ENCODE peak calls at places on chromosomes 1 and 21, in six cellular contexts. One of them, this sample, is unnamed.

GRCh38 chr1:29126198-29126597 is 2.5 kb upstream of the TMEM200B start:
- DNase-seq in lower lobe of right lung: peak; percentile 0
- DNase-seq in foreskin fibroblast: no peak
- DNase-seq in right atrium auricular region: no peak
- DNase-seq in epithelial cell of esophagus: no peak
- DNase-seq in tibial nerve: no peak
- DNase-seq in this sample: no peak

GRCh38 chr1:175024773-175025172 is 1.5 kb upstream of the MRPS14 start:
- DNase-seq in lower lobe of right lung: no peak
- DNase-seq in foreskin fibroblast: no peak
- DNase-seq in right atrium auricular region: no peak
- DNase-seq in epithelial cell of esophagus: no peak
- DNase-seq in tibial nerve: no peak
- DNase-seq in this sample: no peak

GRCh38 chr1:67834246-67834877 is 1.1 kb upstream of the GNG12 start:
- DNase-seq in lower lobe of right lung: no peak
- DNase-seq in foreskin fibroblast: no peak
- DNase-seq in right atrium auricular region: no peak
- DNase-seq in epithelial cell of esophagus: peak; percentile 46
- DNase-seq in tibial nerve: no peak
- DNase-seq in this sample: no peak

GRCh38 chr1:153842006-153842471 is 66.8 kb downstream of the SLC27A3 start:
- DNase-seq in lower lobe of right lung: no peak
- DNase-seq in foreskin fibroblast: peak; percentile 10
- DNase-seq in right atrium auricular region: no peak
- DNase-seq in epithelial cell of esophagus: no peak
- DNase-seq in tibial nerve: no peak
- DNase-seq in this sample: peak; percentile 74

GRCh38 chr1:156591432-156592157 is at the start of gene NAXE:
- DNase-seq in lower lobe of right lung: peak; percentile 83
- DNase-seq in foreskin fibroblast: peak; percentile 85
- DNase-seq in right atrium auricular region: peak; percentile 60
- DNase-seq in epithelial cell of esophagus: peak; percentile 60
- DNase-seq in tibial nerve: peak; percentile 54
- DNase-seq in this sample: no peak

GRCh38 chr1:30962609-30963508 is 54.3 kb upstream of the SDC3 start:
- DNase-seq in lower lobe of right lung: no peak
- DNase-seq in foreskin fibroblast: peak; percentile 17
- DNase-seq in right atrium auricular region: no peak
- DNase-seq in epithelial cell of esophagus: peak; percentile 22
- DNase-seq in tibial nerve: no peak
- DNase-seq in this sample: no peak

GRCh38 chr1:40861227-40862003 is 748 bp downstream of the CITED4 start:
- DNase-seq in lower lobe of right lung: peak; percentile 69
- DNase-seq in foreskin fibroblast: peak; percentile 76
- DNase-seq in right atrium auricular region: no peak
- DNase-seq in epithelial cell of esophagus: peak; percentile 68
- DNase-seq in tibial nerve: no peak
- DNase-seq in this sample: no peak

GRCh38 chr1:8004113-8004802 is 21.9 kb downstream of the ERRFI1 start:
- DNase-seq in lower lobe of right lung: no peak
- DNase-seq in foreskin fibroblast: peak; percentile 44
- DNase-seq in right atrium auricular region: peak; percentile 58
- DNase-seq in epithelial cell of esophagus: peak; percentile 54
- DNase-seq in tibial nerve: peak; percentile 44
- DNase-seq in this sample: no peak

GRCh38 chr1:26278835-26279597 is 870 bp upstream of the SH3BGRL3 start:
- DNase-seq in lower lobe of right lung: no peak
- DNase-seq in foreskin fibroblast: peak; percentile 84
- DNase-seq in right atrium auricular region: peak; percentile 83
- DNase-seq in epithelial cell of esophagus: peak; percentile 93
- DNase-seq in tibial nerve: peak; percentile 36
- DNase-seq in this sample: no peak

GRCh38 chr21:28975401-28975800 is 17.3 kb downstream of the LTN1 start:
- DNase-seq in lower lobe of right lung: no peak
- DNase-seq in foreskin fibroblast: peak; percentile 70
- DNase-seq in right atrium auricular region: no peak
- DNase-seq in epithelial cell of esophagus: no peak
- DNase-seq in tibial nerve: no peak
- DNase-seq in this sample: no peak

GRCh38 chr1:212470059-212470458 is 37.3 kb downstream of the NENF start:
- DNase-seq in lower lobe of right lung: no peak
- DNase-seq in foreskin fibroblast: peak; percentile 97
- DNase-seq in right atrium auricular region: peak; percentile 96
- DNase-seq in epithelial cell of esophagus: peak; percentile 97
- DNase-seq in tibial nerve: peak; percentile 93
- DNase-seq in this sample: no peak

GRCh38 chr1:232629250-232630046 is 485 bp downstream of the SIPA1L2 start:
- DNase-seq in lower lobe of right lung: peak; percentile 71
- DNase-seq in foreskin fibroblast: peak; percentile 35
- DNase-seq in right atrium auricular region: peak; percentile 63
- DNase-seq in epithelial cell of esophagus: peak; percentile 37
- DNase-seq in tibial nerve: no peak
- DNase-seq in this sample: no peak

GRCh38 chr1:16321176-16321867 is 31.0 kb downstream of the FBXO42 start:
- DNase-seq in lower lobe of right lung: no peak
- DNase-seq in foreskin fibroblast: no peak
- DNase-seq in right atrium auricular region: no peak
- DNase-seq in epithelial cell of esophagus: peak; percentile 96
- DNase-seq in tibial nerve: no peak
- DNase-seq in this sample: no peak

GRCh38 chr1:21216835-21217811 is 40.4 kb upstream of the EIF4G3 start:
- DNase-seq in lower lobe of right lung: peak; percentile 58
- DNase-seq in foreskin fibroblast: peak; percentile 58
- DNase-seq in right atrium auricular region: no peak
- DNase-seq in epithelial cell of esophagus: peak; percentile 63
- DNase-seq in tibial nerve: peak; percentile 63
- DNase-seq in this sample: peak; percentile 24

GRCh38 chr1:39282537-39283216 is 78.2 kb downstream of the MACF1 start:
- DNase-seq in lower lobe of right lung: no peak
- DNase-seq in foreskin fibroblast: peak; percentile 66
- DNase-seq in right atrium auricular region: no peak
- DNase-seq in epithelial cell of esophagus: no peak
- DNase-seq in tibial nerve: no peak
- DNase-seq in this sample: no peak

GRCh38 chr1:43510621-43511020 is 20.1 kb upstream of the PTPRF start:
- DNase-seq in lower lobe of right lung: no peak
- DNase-seq in foreskin fibroblast: no peak
- DNase-seq in right atrium auricular region: no peak
- DNase-seq in epithelial cell of esophagus: no peak
- DNase-seq in tibial nerve: no peak
- DNase-seq in this sample: no peak

GRCh38 chr1:67468066-67468718 is 38.0 kb upstream of the SERBP1 start:
- DNase-seq in lower lobe of right lung: no peak
- DNase-seq in foreskin fibroblast: peak; percentile 22
- DNase-seq in right atrium auricular region: no peak
- DNase-seq in epithelial cell of esophagus: peak; percentile 86
- DNase-seq in tibial nerve: no peak
- DNase-seq in this sample: no peak

GRCh38 chr1:42913426-42914091 is 45.1 kb downstream of the SLC2A1 start:
- DNase-seq in lower lobe of right lung: no peak
- DNase-seq in foreskin fibroblast: peak; percentile 86
- DNase-seq in right atrium auricular region: no peak
- DNase-seq in epithelial cell of esophagus: peak; percentile 85
- DNase-seq in tibial nerve: peak; percentile 89
- DNase-seq in this sample: peak; percentile 68

GRCh38 chr1:99645199-99645598 is 714 bp upstream of the PALMD start:
- DNase-seq in lower lobe of right lung: no peak
- DNase-seq in foreskin fibroblast: peak; percentile 69
- DNase-seq in right atrium auricular region: peak; percentile 79
- DNase-seq in epithelial cell of esophagus: peak; percentile 91
- DNase-seq in tibial nerve: peak; percentile 60
- DNase-seq in this sample: no peak

GRCh38 chr1:23478896-23479790 is 4.8 kb downstream of the ASAP3 start:
- DNase-seq in lower lobe of right lung: peak; percentile 72
- DNase-seq in foreskin fibroblast: peak; percentile 48
- DNase-seq in right atrium auricular region: peak; percentile 95
- DNase-seq in epithelial cell of esophagus: no peak
- DNase-seq in tibial nerve: peak; percentile 85
- DNase-seq in this sample: no peak

GRCh38 chr1:105483436-105483835 is 1573.0 kb upstream of the PRMT6 start:
- DNase-seq in lower lobe of right lung: no peak
- DNase-seq in foreskin fibroblast: peak; percentile 41
- DNase-seq in right atrium auricular region: no peak
- DNase-seq in epithelial cell of esophagus: no peak
- DNase-seq in tibial nerve: no peak
- DNase-seq in this sample: no peak

GRCh38 chr1:45395051-45395450 is 54.8 kb upstream of the MUTYH start:
- DNase-seq in lower lobe of right lung: no peak
- DNase-seq in foreskin fibroblast: no peak
- DNase-seq in right atrium auricular region: no peak
- DNase-seq in epithelial cell of esophagus: peak; percentile 77
- DNase-seq in tibial nerve: no peak
- DNase-seq in this sample: no peak

GRCh38 chr1:75334876-75335275 is 200.7 kb downstream of the LHX8 start:
- DNase-seq in lower lobe of right lung: no peak
- DNase-seq in foreskin fibroblast: no peak
- DNase-seq in right atrium auricular region: no peak
- DNase-seq in epithelial cell of esophagus: peak; percentile 0
- DNase-seq in tibial nerve: no peak
- DNase-seq in this sample: no peak

GRCh38 chr1:69413129-69413528 is 154.6 kb upstream of the LRRC7 start:
- DNase-seq in lower lobe of right lung: no peak
- DNase-seq in foreskin fibroblast: no peak
- DNase-seq in right atrium auricular region: no peak
- DNase-seq in epithelial cell of esophagus: no peak
- DNase-seq in tibial nerve: no peak
- DNase-seq in this sample: no peak

GRCh38 chr1:3133671-3134070 is 64.7 kb downstream of the PRDM16 start:
- DNase-seq in lower lobe of right lung: peak; percentile 62
- DNase-seq in foreskin fibroblast: no peak
- DNase-seq in right atrium auricular region: no peak
- DNase-seq in epithelial cell of esophagus: no peak
- DNase-seq in tibial nerve: no peak
- DNase-seq in this sample: no peak

GRCh38 chr1:210816136-210816535 is 317.8 kb downstream of the KCNH1 start:
- DNase-seq in lower lobe of right lung: no peak
- DNase-seq in foreskin fibroblast: no peak
- DNase-seq in right atrium auricular region: no peak
- DNase-seq in epithelial cell of esophagus: no peak
- DNase-seq in tibial nerve: no peak
- DNase-seq in this sample: no peak

GRCh38 chr1:8107897-8108296 is 81.8 kb upstream of the ERRFI1 start:
- DNase-seq in lower lobe of right lung: no peak
- DNase-seq in foreskin fibroblast: no peak
- DNase-seq in right atrium auricular region: no peak
- DNase-seq in epithelial cell of esophagus: no peak
- DNase-seq in tibial nerve: no peak
- DNase-seq in this sample: no peak

GRCh38 chr1:70142120-70142519 is 63.3 kb downstream of the LRRC40 start:
- DNase-seq in lower lobe of right lung: no peak
- DNase-seq in foreskin fibroblast: peak; percentile 50
- DNase-seq in right atrium auricular region: no peak
- DNase-seq in epithelial cell of esophagus: no peak
- DNase-seq in tibial nerve: no peak
- DNase-seq in this sample: no peak

GRCh38 chr1:201791775-201792166 is 37.2 kb upstream of the IPO9 start:
- DNase-seq in lower lobe of right lung: no peak
- DNase-seq in foreskin fibroblast: peak; percentile 60
- DNase-seq in right atrium auricular region: peak; percentile 67
- DNase-seq in epithelial cell of esophagus: peak; percentile 49
- DNase-seq in tibial nerve: no peak
- DNase-seq in this sample: no peak

GRCh38 chr1:222828939-222829338 is 14.1 kb downstream of the DISP1 start:
- DNase-seq in lower lobe of right lung: no peak
- DNase-seq in foreskin fibroblast: peak; percentile 28
- DNase-seq in right atrium auricular region: no peak
- DNase-seq in epithelial cell of esophagus: no peak
- DNase-seq in tibial nerve: no peak
- DNase-seq in this sample: no peak
- TF ChIP-seq CTCF in lower lobe of right lung: no peak
- TF ChIP-seq CTCF in foreskin fibroblast: peak; percentile 13
- TF ChIP-seq CTCF in right atrium auricular region: no peak
- TF ChIP-seq CTCF in epithelial cell of esophagus: peak; percentile 17
- TF ChIP-seq CTCF in tibial nerve: no peak
- TF ChIP-seq CTCF in this sample: peak; percentile 11

GRCh38 chr21:44454058-44454457 is 1.3 kb upstream of the LRRC3 start:
- DNase-seq in lower lobe of right lung: no peak
- DNase-seq in foreskin fibroblast: no peak
- DNase-seq in right atrium auricular region: no peak
- DNase-seq in epithelial cell of esophagus: no peak
- DNase-seq in tibial nerve: no peak
- DNase-seq in this sample: no peak
- H3K4me3 ChIP-seq in lower lobe of right lung: no peak overlapping the region
- H3K4me3 ChIP-seq in foreskin fibroblast: no peak overlapping the region
- H3K4me3 ChIP-seq in right atrium auricular region: no peak overlapping the region
- H3K4me3 ChIP-seq in epithelial cell of esophagus: no peak overlapping the region
- H3K4me3 ChIP-seq in tibial nerve: no peak overlapping the region
- H3K4me3 ChIP-seq in this sample: no peak overlapping the region

GRCh38 chr21:31537872-31538576 is 121.5 kb upstream of the SOD1 start:
- DNase-seq in lower lobe of right lung: no peak
- DNase-seq in foreskin fibroblast: no peak
- DNase-seq in right atrium auricular region: no peak
- DNase-seq in epithelial cell of esophagus: no peak
- DNase-seq in tibial nerve: no peak
- DNase-seq in this sample: no peak
- TF ChIP-seq CTCF in lower lobe of right lung: no peak
- TF ChIP-seq CTCF in foreskin fibroblast: no peak
- TF ChIP-seq CTCF in right atrium auricular region: no peak
- TF ChIP-seq CTCF in epithelial cell of esophagus: no peak
- TF ChIP-seq CTCF in tibial nerve: no peak
- TF ChIP-seq CTCF in this sample: no peak

DNA sequence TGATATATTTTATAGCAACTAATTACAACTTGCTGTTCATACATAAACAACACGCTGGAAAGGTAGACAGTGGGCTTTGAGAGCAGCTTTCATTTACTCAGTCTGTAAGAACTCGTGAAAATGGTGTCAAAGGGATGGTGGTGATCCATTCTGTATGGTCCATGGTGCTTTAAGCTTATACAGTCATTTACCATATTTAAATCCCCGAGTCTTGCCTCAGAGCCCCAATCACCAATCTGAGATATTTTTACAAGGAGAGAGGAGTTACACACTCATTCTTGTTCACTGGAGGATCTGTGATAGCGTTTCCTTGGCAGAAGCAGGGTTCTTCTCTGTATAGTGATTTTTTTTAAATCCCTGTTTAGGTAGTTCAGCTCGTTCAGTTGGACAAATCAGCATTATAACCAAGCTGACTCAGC is 694.6 kb downstream of the USP25 start:
- DNase-seq in lower lobe of right lung: no peak
- DNase-seq in foreskin fibroblast: no peak
- DNase-seq in right atrium auricular region: no peak
- DNase-seq in epithelial cell of esophagus: peak; percentile 32
- DNase-seq in tibial nerve: no peak
- DNase-seq in this sample: no peak
- H3K4me3 ChIP-seq in lower lobe of right lung: peak overlapping the region; percentile 33
- H3K4me3 ChIP-seq in foreskin fibroblast: no peak overlapping the region
- H3K4me3 ChIP-seq in right atrium auricular region: peak overlapping the region; percentile 33
- H3K4me3 ChIP-seq in epithelial cell of esophagus: peak overlapping the region; percentile 37
- H3K4me3 ChIP-seq in tibial nerve: peak overlapping the region; percentile 33
- H3K4me3 ChIP-seq in this sample: no peak overlapping the region

GRCh38 chr1:92961131-92961895 is at the start of gene DIPK1A:
- DNase-seq in lower lobe of right lung: peak; percentile 84
- DNase-seq in foreskin fibroblast: peak; percentile 84
- DNase-seq in right atrium auricular region: peak; percentile 63
- DNase-seq in epithelial cell of esophagus: peak; percentile 68
- DNase-seq in tibial nerve: peak; percentile 59
- DNase-seq in this sample: peak; percentile 51
- TF ChIP-seq CTCF in lower lobe of right lung: peak; percentile 13
- TF ChIP-seq CTCF in foreskin fibroblast: no peak
- TF ChIP-seq CTCF in right atrium auricular region: no peak
- TF ChIP-seq CTCF in epithelial cell of esophagus: no peak
- TF ChIP-seq CTCF in tibial nerve: no peak
- TF ChIP-seq CTCF in this sample: peak; percentile 47